ENCODE peak calls at places on chromosomes 3 and 15, in six cellular contexts. X is H9, A is IMR-90, G is trophoblast cell, C is neuronal stem cell, Z is H1. F is an unnamed sample.

GRCh38 chr15:79185199-79185598 is 94.6 kb upstream of the RASGRF1 start:
- DNase-seq in X (peak; percentile 67), A (no peak), G (no peak), C (no peak), Z (peak; percentile 85), F (no peak)

GRCh38 chr15:69134841-69135240 is 25.6 kb upstream of the GLCE start:
- DNase-seq in X (no peak), A (no peak), G (no peak), C (no peak), Z (no peak), F (no peak)

GRCh38 chr3:15989419-15989818 is 185.1 kb upstream of the GALNT15 start:
- DNase-seq in X (no peak), A (peak; percentile 64), G (peak; percentile 15), C (no peak), Z (no peak), F (peak; percentile 18)

GRCh38 chr3:30078736-30079135 is 527.7 kb upstream of the TGFBR2 start:
- DNase-seq in X (no peak), A (no peak), G (peak; percentile 57), C (no peak), Z (no peak), F (no peak)

GRCh38 chr3:55532806-55533205 is 45.7 kb upstream of the WNT5A start:
- DNase-seq in X (no peak), A (no peak), G (no peak), C (no peak), Z (no peak), F (peak; percentile 35)

GRCh38 chr15:50911641-50912040 is 3.2 kb downstream of the AP4E1 start:
- DNase-seq in X (no peak), A (no peak), G (peak; percentile 4), C (no peak), Z (no peak), F (no peak)

GRCh38 chr3:45864760-45865567 is 21.4 kb upstream of the CCR9 start:
- DNase-seq in X (no peak), A (no peak), G (no peak), C (no peak), Z (no peak), F (no peak)

GRCh38 chr3:40588406-40588805 is 63.6 kb downstream of the ZNF621 start:
- DNase-seq in X (peak; percentile 68), A (no peak), G (peak; percentile 55), C (no peak), Z (no peak), F (no peak)

GRCh38 chr15:25670025-25670554 is 193.0 kb downstream of the ATP10A start:
- DNase-seq in X (peak; percentile 86), A (peak; percentile 76), G (peak; percentile 57), C (peak; percentile 62), Z (peak; percentile 67), F (peak; percentile 10)

GRCh38 chr3:129051776-129052400 is 8.7 kb upstream of the GP9 start:
- DNase-seq in X (no peak), A (no peak), G (no peak), C (no peak), Z (no peak), F (peak; percentile 18)

GRCh38 chr3:129047553-129047839 is 13.1 kb upstream of the GP9 start:
- DNase-seq in X (no peak), A (no peak), G (no peak), C (no peak), Z (no peak), F (no peak)

GRCh38 chr3:129046732-129047552 is 13.6 kb upstream of the GP9 start:
- DNase-seq in X (no peak), A (no peak), G (no peak), C (no peak), Z (no peak), F (no peak)

GRCh38 chr3:129052675-129053074 is 7.9 kb upstream of the GP9 start:
- DNase-seq in X (no peak), A (no peak), G (no peak), C (no peak), Z (no peak), F (no peak)

GRCh38 chr3:129050556-129051295 is 9.9 kb upstream of the GP9 start:
- DNase-seq in X (no peak), A (no peak), G (no peak), C (no peak), Z (no peak), F (no peak)
- H3K4me2 ChIP-seq in X (no peak overlapping the region), A (no peak overlapping the region), G (no peak overlapping the region), C (no peak overlapping the region), Z (no peak overlapping the region), F (no peak overlapping the region)

DNA sequence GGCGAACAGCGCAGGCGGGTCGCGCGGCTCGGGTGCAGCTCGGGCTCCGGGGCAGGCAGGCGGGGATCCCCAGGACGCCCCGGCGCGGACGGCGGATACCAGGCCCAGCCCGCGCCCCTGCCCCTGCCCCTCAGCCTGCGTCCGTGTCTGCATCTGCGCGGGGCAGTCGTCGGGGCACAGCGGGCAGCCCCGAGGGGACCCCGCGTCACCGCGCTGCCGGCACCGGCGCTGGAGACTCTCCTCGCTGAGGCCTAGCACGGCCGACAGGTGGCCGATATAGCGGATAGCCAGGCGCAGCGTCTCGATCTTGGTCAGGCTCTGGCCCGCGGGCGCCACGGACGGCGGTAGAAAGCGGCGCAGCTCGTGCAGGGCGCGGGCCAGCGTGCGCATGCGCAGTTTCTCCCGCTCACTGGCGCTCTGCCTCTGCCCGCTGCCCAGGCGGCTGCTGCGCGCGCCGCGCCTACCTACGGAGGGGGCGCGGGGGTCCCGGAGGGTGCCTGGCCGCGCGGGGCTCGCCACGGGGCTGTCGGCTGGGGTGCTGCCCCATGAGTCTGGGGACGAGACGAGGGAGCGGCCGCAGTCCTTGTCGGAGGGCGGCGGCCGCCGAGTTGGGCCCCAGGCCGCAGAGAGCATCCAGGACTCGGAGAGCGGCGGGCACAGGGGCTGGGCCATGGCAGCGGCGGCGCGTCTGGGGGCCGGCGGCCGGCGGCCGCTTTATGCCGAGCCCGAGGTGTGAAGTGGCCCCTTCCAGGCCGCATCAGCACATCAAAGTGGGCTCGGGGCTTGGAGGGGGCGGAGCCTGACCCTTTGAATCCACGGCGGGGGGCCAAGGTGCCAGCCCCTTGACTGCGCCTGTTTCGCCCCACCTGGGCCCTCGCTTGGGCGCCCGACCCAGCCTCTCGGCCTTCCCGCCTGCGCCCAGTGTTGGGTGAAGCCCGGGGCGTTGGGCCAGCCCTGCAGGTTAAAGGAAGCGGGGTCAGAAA is at the start of gene MESP1:
- DNase-seq in X (peak; percentile 95), A (peak; percentile 87), G (peak; percentile 96), C (peak; percentile 91), Z (peak; percentile 93), F (peak; percentile 91)
- H2AK5ac ChIP-seq in X (no peak within 1 kb of the TSS), A (no peak within 1 kb of the TSS), G (peak within 1 kb of the TSS; percentile 45), C (peak within 1 kb of the TSS; percentile 82), Z (no peak within 1 kb of the TSS), F (no peak within 1 kb of the TSS)

GRCh38 chr3:10599444-10599843 is 94.1 kb upstream of the ATP2B2 start:
- DNase-seq in X (no peak), A (no peak), G (no peak), C (no peak), Z (no peak), F (no peak)

GRCh38 chr3:10599017-10599416 is 93.6 kb upstream of the ATP2B2 start:
- DNase-seq in X (no peak), A (no peak), G (no peak), C (no peak), Z (no peak), F (no peak)

GRCh38 chr3:10601131-10601856 is 95.9 kb upstream of the ATP2B2 start:
- DNase-seq in X (no peak), A (no peak), G (no peak), C (no peak), Z (no peak), F (no peak)

GRCh38 chr3:10601857-10602230 is 96.5 kb upstream of the ATP2B2 start:
- DNase-seq in X (no peak), A (no peak), G (no peak), C (no peak), Z (no peak), F (no peak)

GRCh38 chr3:10600159-10601125 is 95.1 kb upstream of the ATP2B2 start:
- DNase-seq in X (no peak), A (no peak), G (no peak), C (no peak), Z (no peak), F (no peak)
- H4K91ac ChIP-seq in X (no peak overlapping the region), A (no peak overlapping the region), G (no peak overlapping the region), C (no peak overlapping the region), Z (no peak overlapping the region), F (no peak overlapping the region)

GRCh38 chr15:57570340-57570739 is 21.4 kb upstream of the MYZAP start:
- DNase-seq in X (no peak), A (no peak), G (no peak), C (no peak), Z (no peak), F (no peak)
- H3K4me2 ChIP-seq in X (no peak overlapping the region), A (no peak overlapping the region), G (no peak overlapping the region), C (no peak overlapping the region), Z (no peak overlapping the region), F (no peak overlapping the region)

GRCh38 chr3:126267976-126268615 is 87.7 kb upstream of the ALDH1L1 start:
- DNase-seq in X (no peak), A (no peak), G (no peak), C (no peak), Z (no peak), F (no peak)

GRCh38 chr3:126264952-126265351 is 84.6 kb upstream of the ALDH1L1 start:
- DNase-seq in X (no peak), A (no peak), G (no peak), C (no peak), Z (peak; percentile 49), F (no peak)

GRCh38 chr3:126267169-126267975 is 87.0 kb upstream of the ALDH1L1 start:
- DNase-seq in X (peak; percentile 86), A (peak; percentile 91), G (peak; percentile 65), C (peak; percentile 93), Z (peak; percentile 81), F (peak; percentile 89)

GRCh38 chr3:126266850-126267168 is 86.4 kb upstream of the ALDH1L1 start:
- DNase-seq in X (no peak), A (no peak), G (no peak), C (no peak), Z (no peak), F (no peak)

GRCh38 chr3:126266291-126266840 is 86.0 kb upstream of the ALDH1L1 start:
- DNase-seq in X (no peak), A (peak; percentile 10), G (no peak), C (no peak), Z (peak; percentile 68), F (peak; percentile 30)
- H2AK5ac ChIP-seq in X (no peak overlapping the region), A (peak overlapping the region; percentile 90), G (peak overlapping the region; percentile 34), C (peak overlapping the region; percentile 60), Z (peak overlapping the region; percentile 96), F (peak overlapping the region; percentile 47)

DNA sequence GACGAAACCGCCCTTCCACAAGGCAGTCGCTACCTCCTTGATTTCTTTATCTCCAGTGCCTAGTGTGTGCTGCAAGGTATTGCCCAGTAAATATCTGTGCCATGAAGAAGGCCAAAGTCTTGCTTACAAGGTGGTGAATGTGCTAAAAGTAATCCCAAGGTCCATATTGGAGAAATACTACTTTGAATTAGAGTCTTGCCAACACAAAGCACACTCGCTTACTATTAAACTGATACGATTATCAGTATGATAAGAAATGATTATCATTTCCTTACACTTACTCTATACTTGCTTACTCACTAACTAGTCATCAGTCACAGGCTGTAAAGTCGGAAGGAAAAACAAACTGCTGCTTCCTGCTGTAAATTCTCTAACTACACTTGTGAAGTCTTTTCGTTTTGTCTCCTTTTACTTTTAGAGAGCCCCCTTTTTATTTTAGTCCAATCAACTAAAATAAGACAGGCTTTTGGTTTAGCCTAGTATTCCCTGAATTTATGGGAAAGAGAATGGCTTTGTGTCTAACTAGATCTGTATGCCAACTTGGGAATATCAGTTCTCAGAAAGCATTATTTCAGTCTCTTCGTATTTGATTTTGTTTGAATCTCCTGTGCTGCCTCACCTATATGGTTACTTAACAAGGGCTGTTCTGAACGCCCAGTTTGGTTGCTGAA is 107.1 kb upstream of the TSC22D2 start:
- DNase-seq in X (no peak), A (peak; percentile 53), G (peak; percentile 43), C (no peak), Z (no peak), F (peak; percentile 44)
- H4K91ac ChIP-seq in X (no peak overlapping the region), A (peak overlapping the region; percentile 78), G (no peak overlapping the region), C (no peak overlapping the region), Z (no peak overlapping the region), F (no peak overlapping the region)

F was measured in mesenchymal stem cell.